ENCODE peak calls at places on chromosomes 1 and 21, in nine cellular contexts. K is CD8-positive, alpha-beta memory T cell; I is SJSA1; X is right atrium auricular region; Q is tibial nerve; M is kidney; H is Peyer's patch; F is thoracic aorta; L is ovary. T is an unnamed sample.

GRCh38 chr1:201396859-201397464 is 2.2 kb downstream of the LAD1 start:
- DNase-seq in L (no peak), K (no peak), X (no peak), H (peak; percentile 87), M (peak; percentile 92), Q (no peak), I (no peak), F (no peak), T (no peak)

GRCh38 chr1:246703581-246703980 is 20.6 kb upstream of the SCCPDH start:
- DNase-seq in F (no peak), L (no peak), K (no peak), I (no peak), Q (no peak), H (peak; percentile 58), X (no peak), M (no peak), T (no peak)

GRCh38 chr1:19156676-19157075 is 53.4 kb downstream of the UBR4 start:
- DNase-seq in F (no peak), M (no peak), X (peak; percentile 65), I (no peak), L (no peak), K (no peak), Q (no peak), H (peak; percentile 74), T (no peak)

GRCh38 chr1:22347854-22348760 is 103.5 kb upstream of the ZBTB40 start:
- DNase-seq in F (no peak), K (no peak), M (peak; percentile 16), I (peak; percentile 75), L (no peak), X (no peak), H (no peak), Q (no peak), T (no peak)

GRCh38 chr21:42437786-42438185 is 34.1 kb downstream of the UBASH3A start:
- DNase-seq in H (no peak), Q (no peak), X (no peak), K (no peak), M (no peak), F (no peak), I (no peak), L (no peak), T (no peak)

GRCh38 chr1:223479261-223479660 is 86.0 kb downstream of the CCDC185 start:
- DNase-seq in F (no peak), I (no peak), H (no peak), L (no peak), K (no peak), X (no peak), M (no peak), Q (no peak), T (no peak)

GRCh38 chr1:224615861-224616760 is at the start of gene CNIH3:
- DNase-seq in H (no peak), L (no peak), I (peak; percentile 75), F (no peak), X (no peak), M (peak; percentile 79), K (peak; percentile 37), Q (no peak), T (no peak)

GRCh38 chr21:45405271-45405818 is 380 bp downstream of the COL18A1 start:
- DNase-seq in X (no peak), M (peak; percentile 90), I (no peak), Q (no peak), L (peak; percentile 62), K (no peak), F (no peak), H (no peak), T (no peak)

GRCh38 chr1:207659545-207660148 is 14.7 kb downstream of the CR1L start:
- DNase-seq in I (no peak), K (no peak), X (no peak), F (no peak), H (no peak), M (no peak), L (no peak), Q (no peak), T (no peak)

GRCh38 chr1:19563336-19564097 is 78.2 kb upstream of the CAPZB start:
- DNase-seq in F (peak; percentile 18), I (peak; percentile 35), K (no peak), X (peak; percentile 70), H (peak; percentile 47), M (no peak), Q (peak; percentile 44), L (peak; percentile 81), T (no peak)

GRCh38 chr1:206898089-206898908 is 1.1 kb downstream of the IL24 start:
- DNase-seq in K (no peak), M (no peak), H (no peak), X (no peak), L (no peak), Q (no peak), F (no peak), I (peak; percentile 73), T (no peak)

GRCh38 chr1:14479865-14480264 is 118.6 kb upstream of the KAZN start:
- DNase-seq in Q (no peak), L (no peak), H (no peak), X (no peak), M (no peak), K (no peak), F (no peak), I (no peak), T (no peak)

GRCh38 chr1:66360285-66360724 is 173.6 kb upstream of the SGIP1 start:
- DNase-seq in I (no peak), L (no peak), F (no peak), H (no peak), K (no peak), X (no peak), M (no peak), Q (no peak), T (no peak)

GRCh38 chr1:19113362-19114092 is 96.5 kb downstream of the UBR4 start:
- DNase-seq in L (no peak), I (peak; percentile 11), H (peak; percentile 56), K (peak; percentile 11), F (no peak), M (no peak), X (no peak), Q (no peak), T (no peak)

GRCh38 chr21:18840239-18840638 is 436.7 kb upstream of the TMPRSS15 start:
- DNase-seq in Q (no peak), I (no peak), X (no peak), H (no peak), K (no peak), L (no peak), F (no peak), M (no peak), T (no peak)

GRCh38 chr1:231931846-231932454 is 305.4 kb downstream of the DISC1 start:
- DNase-seq in H (peak; percentile 51), I (no peak), K (no peak), M (no peak), Q (no peak), X (no peak), F (no peak), L (no peak), T (no peak)

GRCh38 chr21:15122241-15122640 is 57.4 kb upstream of the NRIP1 start:
- DNase-seq in M (no peak), I (no peak), Q (no peak), F (no peak), K (no peak), L (no peak), H (no peak), X (no peak), T (no peak)
- H3K4me3 ChIP-seq in M (no peak overlapping the region), I (no peak overlapping the region), Q (no peak overlapping the region), F (no peak overlapping the region), K (no peak overlapping the region), L (no peak overlapping the region), H (no peak overlapping the region), X (no peak overlapping the region), T (no peak overlapping the region)

DNA sequence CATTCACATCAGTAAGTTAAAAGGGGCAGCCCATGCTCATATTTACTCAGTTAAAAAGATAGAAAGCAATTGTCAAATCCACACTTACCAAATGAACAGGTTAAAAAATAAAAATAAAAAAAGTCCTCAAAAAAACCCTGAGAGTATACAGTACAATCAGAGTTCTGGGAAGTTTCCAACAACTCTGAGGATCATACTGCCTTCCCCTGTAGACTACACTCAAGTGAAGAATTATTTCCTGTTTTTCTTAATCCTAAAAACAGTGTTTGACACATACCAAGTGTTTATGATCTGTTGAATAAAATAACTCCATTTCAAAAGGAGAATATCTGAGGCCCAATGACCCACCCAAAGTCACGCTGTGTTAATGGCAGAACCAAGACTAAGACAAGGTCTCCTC is 61.8 kb downstream of the INTS7 start:
- DNase-seq in M (no peak), X (no peak), L (no peak), I (no peak), K (no peak), H (no peak), F (no peak), Q (no peak), T (no peak)
- H3K27ac ChIP-seq in M (no peak overlapping the region), X (no peak overlapping the region), L (no peak overlapping the region), I (no peak overlapping the region), K (no peak overlapping the region), H (no peak overlapping the region), F (no peak overlapping the region), Q (no peak overlapping the region), T (no peak overlapping the region)

DNA sequence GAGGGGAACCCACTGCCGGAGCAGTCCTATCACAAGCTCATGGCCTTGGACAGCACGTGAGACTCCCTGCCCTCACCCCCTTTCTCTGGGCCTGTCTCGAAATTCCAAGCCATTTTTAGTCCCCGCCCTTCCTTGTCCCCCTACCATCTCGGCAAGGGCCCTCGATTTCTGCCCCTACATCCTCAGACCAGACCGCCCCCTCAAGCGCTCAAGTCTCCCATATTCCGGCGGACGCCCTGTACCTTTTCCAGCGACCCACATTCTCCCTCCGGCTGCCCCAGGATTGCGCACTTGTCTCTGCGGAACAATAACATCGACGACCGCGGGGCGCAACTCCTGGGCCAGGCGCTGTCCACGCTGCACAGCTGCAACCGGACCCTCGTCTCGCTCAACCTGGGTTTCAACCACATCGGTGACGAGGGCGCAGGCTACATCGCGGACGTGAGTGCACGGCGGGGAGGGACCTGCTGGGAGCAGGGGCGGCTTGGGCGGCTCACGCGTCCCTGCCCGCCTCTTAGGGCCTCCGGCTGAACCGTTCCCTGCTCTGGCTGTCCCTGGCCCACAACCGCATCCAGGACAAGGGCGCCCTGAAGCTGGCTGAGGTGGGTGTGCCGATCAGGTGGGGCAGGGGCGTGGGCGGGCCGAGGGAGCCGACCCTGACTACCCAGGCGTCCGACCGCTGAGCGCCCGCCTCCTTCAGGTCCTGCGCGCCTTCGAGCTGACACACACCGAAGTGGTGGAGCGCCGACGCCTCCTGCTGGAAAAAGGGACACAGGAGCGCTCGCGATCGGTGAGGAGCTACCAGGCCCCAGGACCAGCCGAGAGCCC is 7.0 kb downstream of the LRRC71 start:
- DNase-seq in L (peak; percentile 49), M (peak; percentile 88), Q (peak; percentile 38), K (peak; percentile 35), I (peak; percentile 77), F (no peak), H (peak; percentile 78), X (peak; percentile 73), T (peak; percentile 25)
- H3K4me3 ChIP-seq in L (peak overlapping the region; percentile 11), M (no peak overlapping the region), Q (no peak overlapping the region), K (no peak overlapping the region), I (peak overlapping the region; percentile 22), F (peak overlapping the region; percentile 60), H (peak overlapping the region; percentile 41), X (no peak overlapping the region), T (peak overlapping the region; percentile 20)

DNA sequence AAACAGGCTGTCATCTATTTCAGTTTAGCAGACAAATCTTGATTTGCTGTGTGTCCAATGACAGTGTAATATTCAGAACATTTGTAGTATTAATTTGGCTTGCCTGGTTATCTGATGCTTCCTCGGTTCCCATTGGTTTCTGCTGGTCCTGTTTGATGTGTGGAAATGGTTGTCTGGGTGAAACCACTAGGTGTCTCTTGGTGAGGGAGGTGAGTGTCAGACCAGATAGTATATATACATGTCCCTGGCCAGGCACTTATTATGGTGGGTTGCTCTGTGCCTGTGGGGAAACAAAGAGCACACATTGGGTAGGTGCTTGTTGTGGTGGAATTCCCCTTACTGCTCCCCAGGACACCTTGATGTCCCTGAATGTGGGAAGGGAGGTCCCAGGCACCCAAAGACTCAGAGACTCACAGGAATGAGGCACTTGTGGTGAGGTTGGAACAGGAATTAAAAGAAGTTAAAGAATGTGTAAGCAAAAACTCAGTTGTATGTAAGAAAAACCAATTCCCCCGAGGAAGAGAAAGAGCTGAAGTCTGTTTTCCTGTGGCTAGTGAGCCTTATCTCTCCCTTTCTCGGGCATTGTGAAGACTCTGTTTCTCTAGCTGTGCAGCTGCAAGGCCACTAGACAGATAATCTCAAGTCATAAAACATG is 1519.1 kb downstream of the BRINP3 start:
- DNase-seq in M (no peak), X (no peak), F (no peak), K (no peak), I (no peak), H (no peak), Q (no peak), L (no peak), T (no peak)
- H3K27ac ChIP-seq in M (no peak overlapping the region), X (no peak overlapping the region), F (no peak overlapping the region), K (no peak overlapping the region), I (no peak overlapping the region), H (no peak overlapping the region), Q (no peak overlapping the region), L (no peak overlapping the region), T (no peak overlapping the region)

T was measured in CD8-positive, alpha-beta T cell.